ENCODE peak calls at places on chromosome 17, in five cellular contexts. I is hepatic stellate cell; L is ureter; X is GM20000; Q is naive thymus-derived CD8-positive, alpha-beta T cell. O is an unnamed sample.

GRCh38 chr17:8806206-8807069 is 7.3 kb upstream of the MFSD6L start:
- DNase-seq in I (no peak), X (no peak), Q (no peak), L (no peak), O (no peak)

GRCh38 chr17:47404006-47404405 is 80.3 kb downstream of the EFCAB13 start:
- DNase-seq in L (no peak), Q (no peak), I (no peak), X (no peak), O (no peak)

GRCh38 chr17:28407130-28407973 is 1.3 kb upstream of the SLC46A1 start:
- DNase-seq in L (peak; percentile 75), Q (no peak), X (no peak), I (no peak), O (no peak)

GRCh38 chr17:31843382-31843780 is 15.7 kb downstream of the COPRS start:
- DNase-seq in X (no peak), L (no peak), I (no peak), Q (no peak), O (no peak)

GRCh38 chr17:40124279-40125141 is 2.7 kb downstream of the MSL1 start:
- DNase-seq in L (no peak), I (no peak), X (no peak), Q (no peak), O (no peak)

GRCh38 chr17:41367426-41368075 is 2.1 kb downstream of the KRT33B start:
- DNase-seq in Q (no peak), L (no peak), X (no peak), I (peak; percentile 86), O (no peak)

GRCh38 chr17:42111901-42112551 is 488 bp downstream of the DHX58 start:
- DNase-seq in I (peak; percentile 82), Q (peak; percentile 17), L (no peak), X (no peak), O (no peak)

GRCh38 chr17:37488009-37488604 is 1.6 kb upstream of the DUSP14 start:
- DNase-seq in Q (peak; percentile 9), I (peak; percentile 92), X (no peak), L (no peak), O (no peak)

GRCh38 chr17:42058018-42058417 is 7.6 kb upstream of the C17orf113 start:
- DNase-seq in Q (no peak), X (no peak), I (no peak), L (no peak), O (no peak)

GRCh38 chr17:79027925-79028491 is 4.0 kb downstream of the C1QTNF1 start:
- DNase-seq in X (no peak), Q (no peak), L (no peak), I (peak; percentile 45), O (peak; percentile 91)

GRCh38 chr17:8253801-8254200 is 4.7 kb downstream of the PFAS start:
- DNase-seq in L (no peak), I (peak; percentile 27), Q (no peak), X (no peak), O (no peak)

GRCh38 chr17:50943575-50943933 is 77.4 kb upstream of the TOB1 start:
- DNase-seq in Q (no peak), I (no peak), X (peak; percentile 9), L (no peak), O (peak; percentile 47)

GRCh38 chr17:77875881-77876509 is 82.5 kb upstream of the TNRC6C start:
- DNase-seq in I (peak; percentile 35), L (no peak), X (no peak), Q (no peak), O (no peak)

O was measured in coronary artery.